ENCODE peak calls at places on chromosomes 1 and 21, in ten cellular contexts. One of them, this sample, is unnamed.

GRCh38 chr1:43952731-43953350 is 6.1 kb downstream of the IPO13 start:
- DNase-seq in naive thymus-derived CD4-positive, alpha-beta T cell: no peak
- DNase-seq in neuronal stem cell: peak
- DNase-seq in HCT116: no peak
- DNase-seq in astrocyte: no peak
- DNase-seq in thyroid gland: no peak
- DNase-seq in choroid plexus epithelial cell: no peak
- DNase-seq in fibroblast of the aortic adventitia: no peak
- DNase-seq in GM06990: no peak
- DNase-seq in lower lobe of right lung: no peak
- DNase-seq in this sample: no peak

GRCh38 chr21:45335151-45335760 is 47.6 kb upstream of the POFUT2 start:
- DNase-seq in neuronal stem cell: no peak
- DNase-seq in GM06990: no peak
- DNase-seq in choroid plexus epithelial cell: no peak
- DNase-seq in thyroid gland: no peak
- DNase-seq in fibroblast of the aortic adventitia: no peak
- DNase-seq in lower lobe of right lung: peak
- DNase-seq in astrocyte: no peak
- DNase-seq in HCT116: no peak
- DNase-seq in naive thymus-derived CD4-positive, alpha-beta T cell: no peak
- DNase-seq in this sample: no peak

GRCh38 chr1:67771152-67771551 is 62.1 kb downstream of the GNG12 start:
- DNase-seq in choroid plexus epithelial cell: peak
- DNase-seq in HCT116: no peak
- DNase-seq in thyroid gland: no peak
- DNase-seq in astrocyte: peak
- DNase-seq in lower lobe of right lung: no peak
- DNase-seq in GM06990: no peak
- DNase-seq in naive thymus-derived CD4-positive, alpha-beta T cell: peak
- DNase-seq in fibroblast of the aortic adventitia: peak
- DNase-seq in neuronal stem cell: no peak
- DNase-seq in this sample: no peak

GRCh38 chr1:8075511-8076051 is 49.5 kb upstream of the ERRFI1 start:
- DNase-seq in GM06990: no peak
- DNase-seq in naive thymus-derived CD4-positive, alpha-beta T cell: no peak
- DNase-seq in HCT116: no peak
- DNase-seq in astrocyte: peak
- DNase-seq in thyroid gland: peak
- DNase-seq in fibroblast of the aortic adventitia: peak
- DNase-seq in lower lobe of right lung: peak
- DNase-seq in choroid plexus epithelial cell: no peak
- DNase-seq in neuronal stem cell: no peak
- DNase-seq in this sample: no peak

GRCh38 chr1:15616704-15617172 is 520 bp upstream of the DDI2 start:
- DNase-seq in GM06990: no peak
- DNase-seq in astrocyte: peak
- DNase-seq in neuronal stem cell: peak
- DNase-seq in HCT116: no peak
- DNase-seq in choroid plexus epithelial cell: peak
- DNase-seq in fibroblast of the aortic adventitia: no peak
- DNase-seq in thyroid gland: no peak
- DNase-seq in lower lobe of right lung: no peak
- DNase-seq in naive thymus-derived CD4-positive, alpha-beta T cell: no peak
- DNase-seq in this sample: no peak

GRCh38 chr1:89692601-89693503 is 59.9 kb downstream of the LRRC8C start:
- DNase-seq in HCT116: no peak
- DNase-seq in choroid plexus epithelial cell: peak
- DNase-seq in neuronal stem cell: no peak
- DNase-seq in fibroblast of the aortic adventitia: no peak
- DNase-seq in lower lobe of right lung: no peak
- DNase-seq in GM06990: peak
- DNase-seq in naive thymus-derived CD4-positive, alpha-beta T cell: no peak
- DNase-seq in astrocyte: no peak
- DNase-seq in thyroid gland: no peak
- DNase-seq in this sample: peak

GRCh38 chr1:118049981-118050380 is 120.4 kb downstream of the WDR3 start:
- DNase-seq in astrocyte: no peak
- DNase-seq in naive thymus-derived CD4-positive, alpha-beta T cell: no peak
- DNase-seq in fibroblast of the aortic adventitia: no peak
- DNase-seq in GM06990: no peak
- DNase-seq in neuronal stem cell: no peak
- DNase-seq in thyroid gland: no peak
- DNase-seq in choroid plexus epithelial cell: no peak
- DNase-seq in lower lobe of right lung: no peak
- DNase-seq in HCT116: no peak
- DNase-seq in this sample: no peak

GRCh38 chr1:172400073-172400737 is 20.3 kb upstream of the C1orf105 start:
- DNase-seq in astrocyte: no peak
- DNase-seq in GM06990: no peak
- DNase-seq in fibroblast of the aortic adventitia: no peak
- DNase-seq in choroid plexus epithelial cell: no peak
- DNase-seq in thyroid gland: no peak
- DNase-seq in lower lobe of right lung: no peak
- DNase-seq in naive thymus-derived CD4-positive, alpha-beta T cell: no peak
- DNase-seq in HCT116: no peak
- DNase-seq in neuronal stem cell: no peak
- DNase-seq in this sample: no peak

GRCh38 chr1:183023601-183024351 is 556 bp downstream of the LAMC1 start:
- DNase-seq in GM06990: peak
- DNase-seq in naive thymus-derived CD4-positive, alpha-beta T cell: peak
- DNase-seq in thyroid gland: peak
- DNase-seq in choroid plexus epithelial cell: peak
- DNase-seq in neuronal stem cell: peak
- DNase-seq in astrocyte: no peak
- DNase-seq in lower lobe of right lung: peak
- DNase-seq in fibroblast of the aortic adventitia: peak
- DNase-seq in HCT116: peak
- DNase-seq in this sample: no peak

GRCh38 chr1:183027031-183027430 is 3.8 kb downstream of the LAMC1 start:
- DNase-seq in thyroid gland: no peak
- DNase-seq in neuronal stem cell: no peak
- DNase-seq in naive thymus-derived CD4-positive, alpha-beta T cell: no peak
- DNase-seq in GM06990: no peak
- DNase-seq in astrocyte: no peak
- DNase-seq in HCT116: no peak
- DNase-seq in choroid plexus epithelial cell: peak
- DNase-seq in fibroblast of the aortic adventitia: peak
- DNase-seq in lower lobe of right lung: no peak
- DNase-seq in this sample: no peak

GRCh38 chr1:183027791-183028190 is 4.6 kb downstream of the LAMC1 start:
- DNase-seq in naive thymus-derived CD4-positive, alpha-beta T cell: no peak
- DNase-seq in neuronal stem cell: no peak
- DNase-seq in choroid plexus epithelial cell: no peak
- DNase-seq in astrocyte: no peak
- DNase-seq in fibroblast of the aortic adventitia: peak
- DNase-seq in thyroid gland: no peak
- DNase-seq in lower lobe of right lung: no peak
- DNase-seq in HCT116: no peak
- DNase-seq in GM06990: no peak
- DNase-seq in this sample: no peak

GRCh38 chr1:183024352-183025337 is 1.4 kb downstream of the LAMC1 start:
- DNase-seq in astrocyte: no peak
- DNase-seq in thyroid gland: no peak
- DNase-seq in choroid plexus epithelial cell: peak
- DNase-seq in neuronal stem cell: peak
- DNase-seq in lower lobe of right lung: no peak
- DNase-seq in fibroblast of the aortic adventitia: peak
- DNase-seq in naive thymus-derived CD4-positive, alpha-beta T cell: no peak
- DNase-seq in GM06990: no peak
- DNase-seq in HCT116: no peak
- DNase-seq in this sample: no peak

DNA sequence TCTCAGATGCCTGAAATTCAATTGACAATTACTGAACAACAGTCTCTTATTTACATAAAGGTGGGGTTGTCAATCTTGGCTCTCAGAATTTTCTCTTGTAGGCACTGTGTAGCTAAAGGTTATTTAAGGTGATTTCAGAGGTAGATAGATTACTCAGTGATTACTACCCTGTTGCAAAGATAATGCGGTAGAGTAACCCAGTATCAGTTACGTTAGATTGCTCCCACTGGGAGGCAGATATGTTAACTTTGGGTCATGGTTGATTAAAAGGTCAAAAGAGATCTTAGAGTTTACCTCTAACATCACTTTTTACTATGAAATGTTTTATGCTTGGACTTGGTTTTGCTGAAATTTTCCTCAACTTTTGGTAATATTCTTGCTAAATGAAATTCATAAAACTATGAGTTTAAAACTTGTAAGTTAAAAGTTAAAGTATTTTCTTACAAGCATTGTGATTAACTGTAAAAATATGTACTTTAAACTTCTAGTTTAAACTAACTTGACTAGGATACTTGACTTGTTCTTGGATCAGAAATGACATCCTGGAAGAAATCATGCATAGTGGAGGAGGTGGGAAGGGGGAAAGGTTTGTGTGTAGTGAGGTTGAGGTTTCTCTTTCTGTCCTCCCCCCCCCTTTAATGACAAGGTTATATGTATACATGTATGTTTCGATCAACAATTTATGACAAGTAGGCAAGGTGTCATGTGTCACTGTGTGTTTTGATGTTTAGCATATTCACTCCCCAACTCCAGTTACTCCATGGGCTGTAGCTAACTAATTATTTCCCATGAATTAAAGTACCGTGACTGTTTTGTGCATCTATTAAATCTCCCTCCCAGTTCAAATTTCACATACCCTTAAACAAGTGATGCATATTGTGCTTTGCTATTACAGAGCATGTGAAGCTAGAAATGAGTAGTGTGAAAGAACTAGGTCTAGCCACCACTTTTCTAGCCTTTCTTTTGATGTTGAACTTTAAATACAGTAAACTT is 2.9 kb downstream of the LAMC1 start:
- DNase-seq in astrocyte: no peak
- DNase-seq in naive thymus-derived CD4-positive, alpha-beta T cell: no peak
- DNase-seq in thyroid gland: no peak
- DNase-seq in lower lobe of right lung: no peak
- DNase-seq in GM06990: peak
- DNase-seq in neuronal stem cell: no peak
- DNase-seq in fibroblast of the aortic adventitia: peak
- DNase-seq in HCT116: no peak
- DNase-seq in choroid plexus epithelial cell: peak
- DNase-seq in this sample: no peak
- H3K4me3 ChIP-seq in astrocyte: peak
- H3K4me3 ChIP-seq in naive thymus-derived CD4-positive, alpha-beta T cell: no peak
- H3K4me3 ChIP-seq in thyroid gland: peak
- H3K4me3 ChIP-seq in lower lobe of right lung: peak
- H3K4me3 ChIP-seq in GM06990: peak
- H3K4me3 ChIP-seq in neuronal stem cell: peak
- H3K4me3 ChIP-seq in fibroblast of the aortic adventitia: peak
- H3K4me3 ChIP-seq in HCT116: no peak
- H3K4me3 ChIP-seq in choroid plexus epithelial cell: peak
- H3K4me3 ChIP-seq in this sample: peak

GRCh38 chr1:186487163-186487562 is 26.2 kb upstream of the PDC start:
- DNase-seq in naive thymus-derived CD4-positive, alpha-beta T cell: no peak
- DNase-seq in lower lobe of right lung: no peak
- DNase-seq in HCT116: no peak
- DNase-seq in fibroblast of the aortic adventitia: no peak
- DNase-seq in GM06990: no peak
- DNase-seq in neuronal stem cell: no peak
- DNase-seq in choroid plexus epithelial cell: peak
- DNase-seq in thyroid gland: no peak
- DNase-seq in astrocyte: no peak
- DNase-seq in this sample: no peak

GRCh38 chr1:186494832-186495271 is 33.9 kb upstream of the PDC start:
- DNase-seq in naive thymus-derived CD4-positive, alpha-beta T cell: no peak
- DNase-seq in lower lobe of right lung: no peak
- DNase-seq in fibroblast of the aortic adventitia: no peak
- DNase-seq in thyroid gland: no peak
- DNase-seq in HCT116: no peak
- DNase-seq in choroid plexus epithelial cell: no peak
- DNase-seq in astrocyte: peak
- DNase-seq in neuronal stem cell: no peak
- DNase-seq in GM06990: no peak
- DNase-seq in this sample: no peak

GRCh38 chr1:186496452-186496851 is 35.5 kb upstream of the PDC start:
- DNase-seq in neuronal stem cell: no peak
- DNase-seq in GM06990: no peak
- DNase-seq in lower lobe of right lung: no peak
- DNase-seq in thyroid gland: no peak
- DNase-seq in HCT116: no peak
- DNase-seq in astrocyte: no peak
- DNase-seq in fibroblast of the aortic adventitia: no peak
- DNase-seq in naive thymus-derived CD4-positive, alpha-beta T cell: no peak
- DNase-seq in choroid plexus epithelial cell: no peak
- DNase-seq in this sample: no peak

GRCh38 chr1:186492531-186493291 is 31.8 kb upstream of the PDC start:
- DNase-seq in choroid plexus epithelial cell: peak
- DNase-seq in GM06990: no peak
- DNase-seq in neuronal stem cell: no peak
- DNase-seq in fibroblast of the aortic adventitia: peak
- DNase-seq in naive thymus-derived CD4-positive, alpha-beta T cell: no peak
- DNase-seq in lower lobe of right lung: no peak
- DNase-seq in HCT116: no peak
- DNase-seq in astrocyte: peak
- DNase-seq in thyroid gland: no peak
- DNase-seq in this sample: no peak

GRCh38 chr1:186491351-186491750 is 30.4 kb upstream of the PDC start:
- DNase-seq in neuronal stem cell: no peak
- DNase-seq in GM06990: no peak
- DNase-seq in lower lobe of right lung: no peak
- DNase-seq in fibroblast of the aortic adventitia: no peak
- DNase-seq in HCT116: no peak
- DNase-seq in choroid plexus epithelial cell: no peak
- DNase-seq in naive thymus-derived CD4-positive, alpha-beta T cell: no peak
- DNase-seq in astrocyte: no peak
- DNase-seq in thyroid gland: no peak
- DNase-seq in this sample: no peak
- H3K4me3 ChIP-seq in neuronal stem cell: no peak
- H3K4me3 ChIP-seq in GM06990: no peak
- H3K4me3 ChIP-seq in lower lobe of right lung: no peak
- H3K4me3 ChIP-seq in fibroblast of the aortic adventitia: no peak
- H3K4me3 ChIP-seq in HCT116: no peak
- H3K4me3 ChIP-seq in choroid plexus epithelial cell: no peak
- H3K4me3 ChIP-seq in naive thymus-derived CD4-positive, alpha-beta T cell: no peak
- H3K4me3 ChIP-seq in astrocyte: no peak
- H3K4me3 ChIP-seq in thyroid gland: no peak
- H3K4me3 ChIP-seq in this sample: no peak

GRCh38 chr1:202892501-202892900 is 3.6 kb upstream of the RABIF start:
- DNase-seq in GM06990: no peak
- DNase-seq in naive thymus-derived CD4-positive, alpha-beta T cell: no peak
- DNase-seq in thyroid gland: no peak
- DNase-seq in lower lobe of right lung: no peak
- DNase-seq in neuronal stem cell: no peak
- DNase-seq in choroid plexus epithelial cell: no peak
- DNase-seq in HCT116: no peak
- DNase-seq in fibroblast of the aortic adventitia: no peak
- DNase-seq in astrocyte: no peak
- DNase-seq in this sample: no peak

GRCh38 chr1:202888507-202889360 is at the start of gene RABIF:
- DNase-seq in lower lobe of right lung: peak
- DNase-seq in fibroblast of the aortic adventitia: peak
- DNase-seq in astrocyte: peak
- DNase-seq in naive thymus-derived CD4-positive, alpha-beta T cell: peak
- DNase-seq in GM06990: peak
- DNase-seq in HCT116: peak
- DNase-seq in thyroid gland: peak
- DNase-seq in neuronal stem cell: peak
- DNase-seq in choroid plexus epithelial cell: peak
- DNase-seq in this sample: peak

GRCh38 chr1:202888204-202888506 is 794 bp downstream of the RABIF start:
- DNase-seq in astrocyte: peak
- DNase-seq in lower lobe of right lung: no peak
- DNase-seq in naive thymus-derived CD4-positive, alpha-beta T cell: no peak
- DNase-seq in GM06990: no peak
- DNase-seq in HCT116: peak
- DNase-seq in neuronal stem cell: no peak
- DNase-seq in thyroid gland: no peak
- DNase-seq in fibroblast of the aortic adventitia: peak
- DNase-seq in choroid plexus epithelial cell: peak
- DNase-seq in this sample: no peak

GRCh38 chr1:202890392-202890791 is 1.4 kb upstream of the RABIF start:
- DNase-seq in naive thymus-derived CD4-positive, alpha-beta T cell: no peak
- DNase-seq in HCT116: no peak
- DNase-seq in astrocyte: no peak
- DNase-seq in choroid plexus epithelial cell: no peak
- DNase-seq in GM06990: no peak
- DNase-seq in lower lobe of right lung: no peak
- DNase-seq in thyroid gland: no peak
- DNase-seq in neuronal stem cell: no peak
- DNase-seq in fibroblast of the aortic adventitia: no peak
- DNase-seq in this sample: no peak
- H3K4me3 ChIP-seq in naive thymus-derived CD4-positive, alpha-beta T cell: no peak
- H3K4me3 ChIP-seq in HCT116: no peak
- H3K4me3 ChIP-seq in astrocyte: no peak
- H3K4me3 ChIP-seq in choroid plexus epithelial cell: no peak
- H3K4me3 ChIP-seq in GM06990: no peak
- H3K4me3 ChIP-seq in lower lobe of right lung: no peak
- H3K4me3 ChIP-seq in thyroid gland: no peak
- H3K4me3 ChIP-seq in neuronal stem cell: no peak
- H3K4me3 ChIP-seq in fibroblast of the aortic adventitia: no peak
- H3K4me3 ChIP-seq in this sample: no peak

GRCh38 chr1:45314266-45314665 is 12.4 kb upstream of the HPDL start:
- DNase-seq in fibroblast of the aortic adventitia: no peak
- DNase-seq in neuronal stem cell: no peak
- DNase-seq in naive thymus-derived CD4-positive, alpha-beta T cell: no peak
- DNase-seq in thyroid gland: no peak
- DNase-seq in lower lobe of right lung: no peak
- DNase-seq in astrocyte: no peak
- DNase-seq in choroid plexus epithelial cell: no peak
- DNase-seq in GM06990: no peak
- DNase-seq in HCT116: no peak
- DNase-seq in this sample: no peak

GRCh38 chr1:45317163-45317562 is 9.5 kb upstream of the HPDL start:
- DNase-seq in thyroid gland: no peak
- DNase-seq in astrocyte: no peak
- DNase-seq in choroid plexus epithelial cell: no peak
- DNase-seq in lower lobe of right lung: no peak
- DNase-seq in fibroblast of the aortic adventitia: no peak
- DNase-seq in GM06990: no peak
- DNase-seq in neuronal stem cell: no peak
- DNase-seq in naive thymus-derived CD4-positive, alpha-beta T cell: no peak
- DNase-seq in HCT116: no peak
- DNase-seq in this sample: no peak

GRCh38 chr1:45321444-45321843 is 5.3 kb upstream of the HPDL start:
- DNase-seq in fibroblast of the aortic adventitia: no peak
- DNase-seq in lower lobe of right lung: no peak
- DNase-seq in GM06990: no peak
- DNase-seq in thyroid gland: no peak
- DNase-seq in astrocyte: no peak
- DNase-seq in choroid plexus epithelial cell: no peak
- DNase-seq in naive thymus-derived CD4-positive, alpha-beta T cell: no peak
- DNase-seq in neuronal stem cell: no peak
- DNase-seq in HCT116: no peak
- DNase-seq in this sample: no peak

GRCh38 chr1:45322486-45323040 is 4.1 kb upstream of the HPDL start:
- DNase-seq in thyroid gland: no peak
- DNase-seq in lower lobe of right lung: no peak
- DNase-seq in choroid plexus epithelial cell: no peak
- DNase-seq in astrocyte: no peak
- DNase-seq in fibroblast of the aortic adventitia: no peak
- DNase-seq in neuronal stem cell: no peak
- DNase-seq in GM06990: no peak
- DNase-seq in HCT116: no peak
- DNase-seq in naive thymus-derived CD4-positive, alpha-beta T cell: no peak
- DNase-seq in this sample: no peak

DNA sequence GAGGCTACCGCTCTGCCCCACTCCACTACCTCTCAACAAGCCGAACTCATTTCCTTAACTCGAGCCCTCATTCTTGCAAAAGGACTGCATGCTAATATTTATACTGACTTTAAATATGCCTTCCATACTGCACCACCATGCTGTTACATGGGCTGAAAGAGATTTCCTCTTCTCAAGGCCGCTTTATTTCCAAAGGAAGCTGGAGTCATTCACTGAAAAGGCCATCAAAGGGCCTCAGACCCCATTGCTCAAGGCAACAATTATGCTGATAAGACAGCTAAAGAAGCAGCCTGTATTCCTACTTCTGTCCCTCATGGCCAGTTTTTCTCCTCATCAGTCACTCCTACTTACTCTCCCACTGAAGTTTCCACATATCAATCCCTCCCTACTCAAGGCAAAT is 6.9 kb upstream of the HPDL start:
- DNase-seq in naive thymus-derived CD4-positive, alpha-beta T cell: no peak
- DNase-seq in choroid plexus epithelial cell: no peak
- DNase-seq in astrocyte: no peak
- DNase-seq in neuronal stem cell: no peak
- DNase-seq in lower lobe of right lung: no peak
- DNase-seq in thyroid gland: no peak
- DNase-seq in fibroblast of the aortic adventitia: no peak
- DNase-seq in HCT116: no peak
- DNase-seq in GM06990: no peak
- DNase-seq in this sample: no peak
- H3K4me3 ChIP-seq in naive thymus-derived CD4-positive, alpha-beta T cell: no peak
- H3K4me3 ChIP-seq in choroid plexus epithelial cell: no peak
- H3K4me3 ChIP-seq in astrocyte: no peak
- H3K4me3 ChIP-seq in neuronal stem cell: no peak
- H3K4me3 ChIP-seq in lower lobe of right lung: no peak
- H3K4me3 ChIP-seq in thyroid gland: no peak
- H3K4me3 ChIP-seq in fibroblast of the aortic adventitia: no peak
- H3K4me3 ChIP-seq in HCT116: no peak
- H3K4me3 ChIP-seq in GM06990: no peak
- H3K4me3 ChIP-seq in this sample: no peak